ENCODE peak calls at places on chromosomes 16 and 17, in eight cellular contexts. H is progenitor cell of endocrine pancreas, E is AG09319, L is fibroblast of lung, U is upper lobe of right lung, Z is astrocyte of the cerebellum, O is heart left ventricle, P is astrocyte of the spinal cord. D is an unnamed sample.

GRCh38 chr16:67652578-67653130 is 7.4 kb downstream of the ACD start:
- DNase-seq in H (no peak), E (no peak), L (no peak), U (no peak), Z (no peak), O (no peak), P (no peak), D (no peak)

GRCh38 chr16:11877374-11877773 is 26.0 kb upstream of the RSL1D1 start:
- DNase-seq in H (no peak), E (no peak), L (peak), U (no peak), Z (no peak), O (no peak), P (no peak), D (peak)

GRCh38 chr17:49260011-49260921 is 29.7 kb upstream of the PHOSPHO1 start:
- DNase-seq in H (peak), E (peak), L (peak), U (peak), Z (no peak), O (peak), P (peak), D (peak)

GRCh38 chr17:2138318-2138717 is 83.4 kb downstream of the HIC1 start:
- DNase-seq in H (no peak), E (no peak), L (peak), U (no peak), Z (no peak), O (peak), P (no peak), D (peak)

GRCh38 chr17:56125830-56126819 is 27.1 kb upstream of the ANKFN1 start:
- DNase-seq in H (peak), E (peak), L (peak), U (no peak), Z (peak), O (no peak), P (peak), D (peak)

GRCh38 chr16:84478172-84478948 is 26.1 kb downstream of the MEAK7 start:
- DNase-seq in H (no peak), E (no peak), L (peak), U (peak), Z (peak), O (no peak), P (peak), D (peak)

GRCh38 chr16:8878523-8878911 is 3.6 kb upstream of the LITAFD start:
- DNase-seq in H (no peak), E (no peak), L (peak), U (no peak), Z (no peak), O (no peak), P (peak), D (peak)

GRCh38 chr17:73458191-73458590 is 146.4 kb upstream of the CDC42EP4 start:
- DNase-seq in H (no peak), E (no peak), L (no peak), U (no peak), Z (no peak), O (no peak), P (no peak), D (no peak)

GRCh38 chr17:39393732-39394131 is 7.7 kb downstream of the FBXL20 start:
- DNase-seq in H (no peak), E (no peak), L (peak), U (no peak), Z (no peak), O (no peak), P (no peak), D (peak)

GRCh38 chr17:6110592-6110991 is 40.4 kb downstream of the WSCD1 start:
- DNase-seq in H (no peak), E (no peak), L (no peak), U (no peak), Z (peak), O (no peak), P (peak), D (no peak)

GRCh38 chr17:81434079-81434478 is 38.8 kb downstream of the BAHCC1 start:
- DNase-seq in H (no peak), E (no peak), L (no peak), U (no peak), Z (no peak), O (no peak), P (no peak), D (no peak)

GRCh38 chr17:16255481-16255901 is 38.5 kb downstream of the PIGL start:
- DNase-seq in H (no peak), E (peak), L (peak), U (no peak), Z (peak), O (peak), P (peak), D (peak)

GRCh38 chr16:3780570-3780969 is 63.2 kb upstream of the TRAP1 start:
- DNase-seq in H (no peak), E (no peak), L (peak), U (no peak), Z (no peak), O (no peak), P (peak), D (peak)

GRCh38 chr16:28984619-28985135 is at the start of gene LAT:
- DNase-seq in H (no peak), E (no peak), L (no peak), U (peak), Z (no peak), O (no peak), P (no peak), D (no peak)

GRCh38 chr16:11629071-11630030 is 38.9 kb upstream of the SNN start:
- DNase-seq in H (no peak), E (no peak), L (peak), U (no peak), Z (no peak), O (peak), P (peak), D (peak)

GRCh38 chr16:14436410-14436955 is 193.6 kb downstream of the PARN start:
- DNase-seq in H (no peak), E (no peak), L (no peak), U (no peak), Z (no peak), O (no peak), P (peak), D (no peak)

GRCh38 chr17:49224198-49224996 is 6.2 kb downstream of the PHOSPHO1 start:
- DNase-seq in H (peak), E (no peak), L (no peak), U (peak), Z (no peak), O (no peak), P (no peak), D (no peak)

GRCh38 chr17:48599373-48599772 is 5.4 kb downstream of the HOXB6 start:
- DNase-seq in H (no peak), E (no peak), L (no peak), U (no peak), Z (no peak), O (no peak), P (no peak), D (no peak)

GRCh38 chr17:80561541-80562114 is 17.0 kb downstream of the RPTOR start:
- DNase-seq in H (no peak), E (no peak), L (no peak), U (no peak), Z (no peak), O (no peak), P (no peak), D (no peak)

GRCh38 chr17:31499771-31500554 is 108.5 kb downstream of the RAB11FIP4 start:
- DNase-seq in H (no peak), E (no peak), L (peak), U (peak), Z (peak), O (peak), P (peak), D (peak)

GRCh38 chr17:70100983-70101382 is 26.0 kb downstream of the KCNJ16 start:
- DNase-seq in H (no peak), E (no peak), L (peak), U (no peak), Z (no peak), O (no peak), P (no peak), D (peak)

GRCh38 chr17:18257747-18258355 is 687 bp downstream of the FLII start:
- DNase-seq in H (peak), E (no peak), L (peak), U (peak), Z (no peak), O (peak), P (peak), D (peak)

GRCh38 chr17:55238931-55239297 is 25.8 kb upstream of the HLF start:
- DNase-seq in H (no peak), E (no peak), L (no peak), U (no peak), Z (no peak), O (no peak), P (no peak), D (peak)

GRCh38 chr17:26792486-26792885 is 501.4 kb upstream of the WSB1 start:
- DNase-seq in H (no peak), E (no peak), L (peak), U (no peak), Z (peak), O (no peak), P (peak), D (peak)

GRCh38 chr16:3106205-3106928 is 6.0 kb upstream of the ZNF205 start:
- DNase-seq in H (peak), E (peak), L (peak), U (peak), Z (peak), O (peak), P (peak), D (peak)

GRCh38 chr17:82804442-82805191 is 35.2 kb downstream of the ZNF750 start:
- DNase-seq in H (no peak), E (no peak), L (peak), U (no peak), Z (peak), O (peak), P (peak), D (peak)

GRCh38 chr17:78242024-78242742 is 10.8 kb downstream of the TMEM235 start:
- DNase-seq in H (no peak), E (no peak), L (no peak), U (no peak), Z (no peak), O (no peak), P (no peak), D (no peak)

GRCh38 chr16:31131416-31131815 is 4.1 kb downstream of the PRSS8 start:
- DNase-seq in H (no peak), E (no peak), L (no peak), U (peak), Z (no peak), O (no peak), P (no peak), D (no peak)

GRCh38 chr16:70736454-70737376 is 50.9 kb upstream of the MTSS2 start:
- DNase-seq in H (no peak), E (no peak), L (peak), U (no peak), Z (no peak), O (no peak), P (no peak), D (peak)

GRCh38 chr16:970379-970765 is 412 bp downstream of the LMF1 start:
- DNase-seq in H (no peak), E (no peak), L (no peak), U (no peak), Z (no peak), O (no peak), P (no peak), D (no peak)

GRCh38 chr16:81313731-81314602 is 795 bp upstream of the GAN start:
- DNase-seq in H (no peak), E (no peak), L (no peak), U (no peak), Z (no peak), O (no peak), P (no peak), D (no peak)

GRCh38 chr17:77473615-77474226 is 333.0 kb downstream of the SEC14L1 start:
- DNase-seq in H (no peak), E (no peak), L (no peak), U (no peak), Z (no peak), O (no peak), P (no peak), D (no peak)

GRCh38 chr17:62687997-62688396 is 60.5 kb downstream of the MRC2 start:
- DNase-seq in H (no peak), E (no peak), L (no peak), U (no peak), Z (no peak), O (no peak), P (no peak), D (no peak)

GRCh38 chr17:62689441-62690167 is 62.1 kb downstream of the MRC2 start:
- DNase-seq in H (no peak), E (no peak), L (no peak), U (no peak), Z (no peak), O (no peak), P (no peak), D (no peak)

GRCh38 chr17:62688398-62689140 is 61.1 kb downstream of the MRC2 start:
- DNase-seq in H (no peak), E (no peak), L (no peak), U (no peak), Z (no peak), O (no peak), P (no peak), D (no peak)

GRCh38 chr17:62692159-62692651 is 64.7 kb downstream of the MRC2 start:
- DNase-seq in H (no peak), E (no peak), L (no peak), U (no peak), Z (no peak), O (no peak), P (no peak), D (no peak)

GRCh38 chr17:62690168-62690897 is 62.9 kb downstream of the MRC2 start:
- DNase-seq in H (no peak), E (no peak), L (no peak), U (no peak), Z (no peak), O (no peak), P (no peak), D (no peak)
- TF ChIP-seq CTCF in H (no peak), E (no peak), L (no peak), U (no peak), Z (no peak), O (no peak), P (no peak), D (no peak)

GRCh38 chr16:73036074-73036826 is 11.7 kb downstream of the ZFHX3 start:
- DNase-seq in H (no peak), E (no peak), L (no peak), U (peak), Z (no peak), O (no peak), P (no peak), D (no peak)
- TF ChIP-seq CTCF in H (no peak), E (no peak), L (no peak), U (no peak), Z (no peak), O (no peak), P (no peak), D (no peak)

GRCh38 chr16:69195371-69196029 is 8.5 kb downstream of the SNTB2 start:
- DNase-seq in H (no peak), E (no peak), L (no peak), U (no peak), Z (no peak), O (no peak), P (no peak), D (no peak)
- TF ChIP-seq CTCF in H (no peak), E (no peak), L (no peak), U (no peak), Z (no peak), O (no peak), P (no peak), D (no peak)

GRCh38 chr16:64983983-64984382 is 137.9 kb downstream of the CDH11 start:
- DNase-seq in H (no peak), E (peak), L (peak), U (no peak), Z (peak), O (peak), P (peak), D (peak)
- TF ChIP-seq CTCF in H (peak), E (peak), L (peak), U (peak), Z (peak), O (peak), P (peak), D (peak)

DNA sequence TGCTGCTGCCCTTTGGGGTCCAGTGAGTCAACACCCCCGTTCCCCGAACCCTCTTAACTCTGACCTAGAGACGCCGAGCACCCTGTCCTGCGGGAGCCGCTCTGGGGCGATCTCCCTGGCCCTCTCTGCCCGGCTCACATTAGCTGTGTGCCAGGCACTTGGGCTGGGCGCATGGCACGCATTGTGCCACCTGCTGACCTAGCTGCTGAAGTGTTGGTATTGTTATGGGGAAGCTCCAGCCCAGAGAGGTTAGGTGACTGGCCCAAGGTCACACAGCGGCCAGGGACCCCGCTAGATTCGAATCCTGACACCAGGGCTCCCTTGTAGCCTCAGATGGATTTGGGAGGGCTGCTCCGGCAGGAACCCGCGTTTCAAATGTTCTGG is 1.1 kb downstream of the HSD17B1 start:
- DNase-seq in H (no peak), E (no peak), L (no peak), U (peak), Z (no peak), O (no peak), P (no peak), D (no peak)
- TF ChIP-seq CTCF in H (no peak), E (no peak), L (no peak), U (no peak), Z (no peak), O (no peak), P (no peak), D (no peak)

DNA sequence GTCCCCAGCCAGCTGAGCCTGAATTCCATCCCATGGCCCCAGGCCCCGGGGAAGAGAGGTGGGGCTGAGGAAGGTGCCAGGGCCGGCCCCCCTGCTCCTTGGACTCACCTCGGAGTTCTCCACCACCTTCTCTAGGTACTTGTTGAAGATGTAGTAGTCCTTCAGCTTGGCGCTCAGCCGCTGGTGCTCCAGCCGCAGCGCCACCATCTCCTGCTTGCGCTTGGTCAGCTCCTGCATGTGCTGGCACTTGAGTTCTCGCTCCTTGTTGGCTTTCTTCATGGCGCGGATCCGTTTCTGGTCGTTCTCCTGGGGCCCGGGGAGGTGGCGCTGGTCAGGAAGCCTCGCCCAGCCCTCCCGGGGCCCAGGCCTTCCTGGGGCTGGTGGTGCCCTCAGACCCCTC is 3.3 kb downstream of the CCDC42 start:
- DNase-seq in H (no peak), E (no peak), L (no peak), U (no peak), Z (no peak), O (no peak), P (no peak), D (no peak)
- TF ChIP-seq CTCF in H (no peak), E (no peak), L (no peak), U (no peak), Z (no peak), O (no peak), P (no peak), D (no peak)